ENCODE peak calls at places on chromosomes 1 and 21, in eight cellular contexts. E is vagina, J is mesendoderm, K is prostate gland, A is body of pancreas, Y is pancreas, U is HL-60, I is sigmoid colon. T is an unnamed sample.

GRCh38 chr1:110914676-110915075 is 41.7 kb downstream of the CD53 start:
- DNase-seq in E (no peak), J (no peak), K (no peak), A (no peak), Y (no peak), U (no peak), I (no peak), T (no peak)

GRCh38 chr1:165353731-165354671 is 2.5 kb downstream of the LMX1A start:
- DNase-seq in E (no peak), J (peak), K (no peak), A (no peak), Y (no peak), U (no peak), I (no peak), T (no peak)

GRCh38 chr1:170665625-170666024 is 1.7 kb downstream of the PRRX1 start:
- DNase-seq in E (no peak), J (peak), K (no peak), A (no peak), Y (no peak), U (no peak), I (no peak), T (no peak)

GRCh38 chr21:14987370-14988170 is 77.2 kb downstream of the NRIP1 start:
- DNase-seq in E (no peak), J (peak), K (no peak), A (no peak), Y (no peak), U (no peak), I (no peak), T (no peak)

GRCh38 chr1:70487910-70488665 is 77.0 kb downstream of the CTH start:
- DNase-seq in E (no peak), J (peak), K (peak), A (peak), Y (no peak), U (no peak), I (no peak), T (peak)

GRCh38 chr1:1144122-1144842 is 28.4 kb upstream of the C1orf159 start:
- DNase-seq in E (no peak), J (no peak), K (peak), A (no peak), Y (no peak), U (no peak), I (no peak), T (no peak)

GRCh38 chr1:160520582-160520981 is 2.5 kb downstream of the SLAMF6 start:
- DNase-seq in E (no peak), J (no peak), K (no peak), A (no peak), Y (no peak), U (no peak), I (no peak), T (peak)

GRCh38 chr1:167713330-167714081 is 8.3 kb upstream of the MPZL1 start:
- DNase-seq in E (no peak), J (peak), K (no peak), A (peak), Y (peak), U (no peak), I (peak), T (no peak)

GRCh38 chr1:232333419-232333767 is 296.5 kb downstream of the SIPA1L2 start:
- DNase-seq in E (no peak), J (no peak), K (no peak), A (no peak), Y (no peak), U (no peak), I (no peak), T (no peak)

GRCh38 chr1:114310771-114311251 is 157.1 kb upstream of the SYT6 start:
- DNase-seq in E (no peak), J (peak), K (no peak), A (no peak), Y (no peak), U (no peak), I (no peak), T (no peak)

GRCh38 chr21:34912022-34912933 is 136.8 kb downstream of the RUNX1 start:
- DNase-seq in E (no peak), J (peak), K (no peak), A (no peak), Y (no peak), U (no peak), I (no peak), T (no peak)

GRCh38 chr1:54409156-54410142 is 3.3 kb upstream of the SSBP3 start:
- DNase-seq in E (no peak), J (peak), K (no peak), A (no peak), Y (no peak), U (no peak), I (no peak), T (no peak)

GRCh38 chr21:19899645-19900044 is 1098.6 kb upstream of the NCAM2 start:
- DNase-seq in E (no peak), J (no peak), K (no peak), A (no peak), Y (no peak), U (no peak), I (no peak), T (no peak)

DNA sequence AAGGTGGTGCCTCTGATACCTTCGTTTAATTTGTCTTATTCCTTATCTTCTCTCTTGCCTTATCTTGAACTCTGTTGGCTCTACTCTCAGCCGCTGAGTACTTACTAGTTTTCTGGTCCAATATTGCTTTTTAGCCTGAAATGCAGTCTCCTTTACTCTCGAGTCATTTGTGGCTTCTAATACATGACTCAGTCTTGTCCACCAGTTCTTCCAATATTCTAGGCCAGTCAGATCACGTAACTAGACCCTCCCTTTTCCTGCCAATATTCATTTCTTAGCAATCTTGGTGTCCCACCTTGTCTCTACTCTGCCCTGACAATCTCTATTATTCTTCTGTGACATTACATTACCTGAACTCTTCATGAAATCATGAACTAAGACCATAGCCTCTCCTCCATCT is 555.8 kb downstream of the DPYD start:
- DNase-seq in E (no peak), J (no peak), K (no peak), A (no peak), Y (no peak), U (no peak), I (no peak), T (no peak)
- H3K27ac ChIP-seq in E (no peak), J (no peak), K (no peak), A (no peak), Y (no peak), U (no peak), I (no peak), T (no peak)

GRCh38 chr1:30684259-30684658 is 39.1 kb downstream of the MATN1 start:
- DNase-seq in E (no peak), J (no peak), K (no peak), A (no peak), Y (peak), U (no peak), I (peak), T (no peak)
- H3K27ac ChIP-seq in E (peak), J (no peak), K (no peak), A (no peak), Y (no peak), U (no peak), I (no peak), T (no peak)

GRCh38 chr1:23452011-23452411 is 27.5 kb upstream of the TCEA3 start:
- DNase-seq in E (no peak), J (no peak), K (peak), A (peak), Y (peak), U (no peak), I (peak), T (peak)
- H3K27ac ChIP-seq in E (peak), J (no peak), K (peak), A (peak), Y (peak), U (no peak), I (peak), T (no peak)

DNA sequence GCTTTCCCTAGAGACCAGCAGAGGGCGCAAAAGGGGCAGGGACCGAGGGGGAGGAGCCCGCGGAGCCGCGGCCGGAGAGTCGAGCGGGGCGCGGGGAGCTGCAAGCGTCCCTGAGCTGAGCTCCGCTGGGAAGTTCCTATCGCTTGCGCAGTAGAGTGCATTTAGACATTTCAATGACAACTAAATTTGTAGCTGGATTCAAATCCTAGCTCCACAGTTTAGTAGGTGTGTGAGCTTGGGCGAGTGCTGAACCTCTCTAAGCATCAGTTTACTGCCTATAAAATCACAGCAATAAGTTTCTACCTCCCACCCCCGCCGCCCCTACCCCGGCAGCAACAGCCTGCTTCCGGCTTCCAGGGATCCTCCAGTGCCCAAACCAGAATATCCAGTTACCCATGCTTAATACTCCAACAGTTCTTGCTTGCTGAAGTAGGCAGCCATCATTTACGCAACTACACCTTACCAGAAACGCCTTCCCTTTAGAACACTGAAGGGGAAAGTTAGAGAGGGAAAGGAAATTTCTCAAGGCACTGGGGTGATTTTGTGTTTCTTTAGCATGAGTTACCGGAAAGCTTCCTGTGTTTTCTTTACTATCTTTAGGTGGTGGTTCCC is 9.1 kb downstream of the TLR5 start:
- DNase-seq in E (no peak), J (peak), K (peak), A (peak), Y (peak), U (peak), I (peak), T (peak)
- H3K27ac ChIP-seq in E (peak), J (no peak), K (peak), A (peak), Y (peak), U (no peak), I (peak), T (no peak)

GRCh38 chr1:155124503-155125463 is 2.9 kb upstream of the EFNA1 start:
- DNase-seq in E (no peak), J (peak), K (no peak), A (no peak), Y (no peak), U (no peak), I (no peak), T (no peak)

GRCh38 chr1:155120253-155120652 is 7.4 kb upstream of the EFNA1 start:
- DNase-seq in E (no peak), J (no peak), K (peak), A (no peak), Y (no peak), U (no peak), I (no peak), T (no peak)

GRCh38 chr1:155122308-155122707 is 5.4 kb upstream of the EFNA1 start:
- DNase-seq in E (no peak), J (no peak), K (no peak), A (no peak), Y (no peak), U (no peak), I (no peak), T (no peak)

GRCh38 chr1:155123801-155124200 is 3.9 kb upstream of the EFNA1 start:
- DNase-seq in E (no peak), J (no peak), K (no peak), A (no peak), Y (no peak), U (no peak), I (no peak), T (no peak)

GRCh38 chr1:155121249-155121648 is 6.4 kb upstream of the EFNA1 start:
- DNase-seq in E (no peak), J (no peak), K (no peak), A (no peak), Y (no peak), U (no peak), I (no peak), T (no peak)
- H3K27ac ChIP-seq in E (no peak), J (no peak), K (peak), A (no peak), Y (no peak), U (no peak), I (no peak), T (no peak)

GRCh38 chr1:28518745-28519341 is 13.0 kb downstream of the RCC1 start:
- DNase-seq in E (no peak), J (peak), K (no peak), A (peak), Y (no peak), U (peak), I (peak), T (no peak)

GRCh38 chr1:28518000-28518744 is 12.3 kb downstream of the RCC1 start:
- DNase-seq in E (peak), J (peak), K (peak), A (peak), Y (peak), U (peak), I (peak), T (peak)

GRCh38 chr1:28519946-28520725 is 14.3 kb downstream of the RCC1 start:
- DNase-seq in E (no peak), J (no peak), K (no peak), A (peak), Y (no peak), U (no peak), I (no peak), T (no peak)

GRCh38 chr1:28516518-28516956 is 10.7 kb downstream of the RCC1 start:
- DNase-seq in E (no peak), J (no peak), K (no peak), A (no peak), Y (no peak), U (no peak), I (no peak), T (peak)

GRCh38 chr1:28517649-28517999 is 11.8 kb downstream of the RCC1 start:
- DNase-seq in E (no peak), J (peak), K (no peak), A (no peak), Y (no peak), U (no peak), I (no peak), T (peak)
- H3K27ac ChIP-seq in E (peak), J (no peak), K (peak), A (peak), Y (no peak), U (peak), I (peak), T (peak)

GRCh38 chr1:201537467-201537866 is 1.5 kb upstream of the NAV1 start:
- DNase-seq in E (no peak), J (no peak), K (no peak), A (no peak), Y (no peak), U (no peak), I (no peak), T (no peak)

GRCh38 chr1:201536542-201536941 is 2.4 kb upstream of the NAV1 start:
- DNase-seq in E (peak), J (no peak), K (no peak), A (no peak), Y (no peak), U (no peak), I (peak), T (no peak)

GRCh38 chr1:201538618-201539551 is at the start of gene NAV1:
- DNase-seq in E (no peak), J (peak), K (no peak), A (peak), Y (peak), U (peak), I (peak), T (peak)

GRCh38 chr1:201537028-201537427 is 1.9 kb upstream of the NAV1 start:
- DNase-seq in E (no peak), J (no peak), K (no peak), A (no peak), Y (no peak), U (no peak), I (no peak), T (no peak)

GRCh38 chr1:201537966-201538617 is 835 bp upstream of the NAV1 start:
- DNase-seq in E (no peak), J (peak), K (no peak), A (no peak), Y (no peak), U (no peak), I (no peak), T (peak)
- H3K27ac ChIP-seq in E (peak), J (no peak), K (peak), A (no peak), Y (no peak), U (no peak), I (peak), T (peak)

T was measured in A673.